ENCODE peak calls at places on chromosomes 16 and 17, in ten cellular contexts. One of them, this sample, is unnamed. For H3K36me3 and H3K27me3, the result is how much of the 10 kb centered on the place peaks cover.

GRCh38 chr17:57578608-57578990 is 166.5 kb downstream of the CCDC182 start:
- DNase-seq in bronchial epithelial cell: no peak
- DNase-seq in pancreas: no peak
- DNase-seq in tibial artery: no peak
- DNase-seq in GM06990: no peak
- DNase-seq in effector memory CD4-positive, alpha-beta T cell: no peak
- DNase-seq in esophagus squamous epithelium: no peak
- DNase-seq in NT2/D1: no peak
- DNase-seq in endothelial cell of umbilical vein: no peak
- DNase-seq in small intestine: no peak
- DNase-seq in this sample: no peak

GRCh38 chr17:73786286-73786743 is 142.1 kb upstream of the SDK2 start:
- DNase-seq in bronchial epithelial cell: no peak
- DNase-seq in pancreas: no peak
- DNase-seq in tibial artery: no peak
- DNase-seq in GM06990: no peak
- DNase-seq in effector memory CD4-positive, alpha-beta T cell: no peak
- DNase-seq in esophagus squamous epithelium: no peak
- DNase-seq in NT2/D1: no peak
- DNase-seq in endothelial cell of umbilical vein: no peak
- DNase-seq in small intestine: peak
- DNase-seq in this sample: peak

GRCh38 chr17:53032861-53033271 is 789.9 kb upstream of the KIF2B start:
- DNase-seq in bronchial epithelial cell: peak
- DNase-seq in pancreas: no peak
- DNase-seq in tibial artery: no peak
- DNase-seq in GM06990: no peak
- DNase-seq in effector memory CD4-positive, alpha-beta T cell: no peak
- DNase-seq in esophagus squamous epithelium: no peak
- DNase-seq in NT2/D1: peak
- DNase-seq in endothelial cell of umbilical vein: peak
- DNase-seq in small intestine: peak
- DNase-seq in this sample: peak

GRCh38 chr16:16763449-16763848 is 384.5 kb downstream of the NPIPA7 start:
- DNase-seq in bronchial epithelial cell: no peak
- DNase-seq in pancreas: no peak
- DNase-seq in tibial artery: no peak
- DNase-seq in GM06990: no peak
- DNase-seq in effector memory CD4-positive, alpha-beta T cell: no peak
- DNase-seq in esophagus squamous epithelium: no peak
- DNase-seq in NT2/D1: no peak
- DNase-seq in endothelial cell of umbilical vein: no peak
- DNase-seq in small intestine: no peak
- DNase-seq in this sample: no peak

GRCh38 chr16:4169415-4169814 is 53.2 kb upstream of the ADCY9 start:
- DNase-seq in bronchial epithelial cell: no peak
- DNase-seq in pancreas: no peak
- DNase-seq in tibial artery: no peak
- DNase-seq in GM06990: no peak
- DNase-seq in effector memory CD4-positive, alpha-beta T cell: no peak
- DNase-seq in esophagus squamous epithelium: no peak
- DNase-seq in NT2/D1: no peak
- DNase-seq in endothelial cell of umbilical vein: no peak
- DNase-seq in small intestine: no peak
- DNase-seq in this sample: no peak

GRCh38 chr16:2194166-2194834 is 2.1 kb downstream of the CASKIN1 start:
- DNase-seq in bronchial epithelial cell: no peak
- DNase-seq in pancreas: no peak
- DNase-seq in tibial artery: no peak
- DNase-seq in GM06990: no peak
- DNase-seq in effector memory CD4-positive, alpha-beta T cell: no peak
- DNase-seq in esophagus squamous epithelium: no peak
- DNase-seq in NT2/D1: no peak
- DNase-seq in endothelial cell of umbilical vein: no peak
- DNase-seq in small intestine: no peak
- DNase-seq in this sample: no peak

GRCh38 chr17:40949406-40949805 is 12.0 kb upstream of the KRT23 start:
- DNase-seq in bronchial epithelial cell: no peak
- DNase-seq in pancreas: no peak
- DNase-seq in tibial artery: no peak
- DNase-seq in GM06990: no peak
- DNase-seq in effector memory CD4-positive, alpha-beta T cell: no peak
- DNase-seq in esophagus squamous epithelium: no peak
- DNase-seq in NT2/D1: no peak
- DNase-seq in endothelial cell of umbilical vein: no peak
- DNase-seq in small intestine: peak
- DNase-seq in this sample: no peak

GRCh38 chr16:65120811-65121721 is 797 bp downstream of the CDH11 start:
- DNase-seq in bronchial epithelial cell: no peak
- DNase-seq in pancreas: peak
- DNase-seq in tibial artery: peak
- DNase-seq in GM06990: no peak
- DNase-seq in effector memory CD4-positive, alpha-beta T cell: no peak
- DNase-seq in esophagus squamous epithelium: no peak
- DNase-seq in NT2/D1: no peak
- DNase-seq in endothelial cell of umbilical vein: peak
- DNase-seq in small intestine: no peak
- DNase-seq in this sample: peak

GRCh38 chr17:41588126-41588810 is 1.6 kb upstream of the KRT14 start:
- DNase-seq in bronchial epithelial cell: peak
- DNase-seq in pancreas: no peak
- DNase-seq in tibial artery: no peak
- DNase-seq in GM06990: no peak
- DNase-seq in effector memory CD4-positive, alpha-beta T cell: no peak
- DNase-seq in esophagus squamous epithelium: no peak
- DNase-seq in NT2/D1: no peak
- DNase-seq in endothelial cell of umbilical vein: no peak
- DNase-seq in small intestine: no peak
- DNase-seq in this sample: no peak

GRCh38 chr17:67662712-67663111 is 55.0 kb upstream of the NOL11 start:
- DNase-seq in bronchial epithelial cell: no peak
- DNase-seq in pancreas: no peak
- DNase-seq in tibial artery: no peak
- DNase-seq in GM06990: no peak
- DNase-seq in effector memory CD4-positive, alpha-beta T cell: no peak
- DNase-seq in esophagus squamous epithelium: no peak
- DNase-seq in NT2/D1: no peak
- DNase-seq in endothelial cell of umbilical vein: no peak
- DNase-seq in small intestine: no peak
- DNase-seq in this sample: no peak

GRCh38 chr16:21150375-21151001 is at the start of gene DNAH3:
- DNase-seq in bronchial epithelial cell: peak
- DNase-seq in pancreas: no peak
- DNase-seq in tibial artery: no peak
- DNase-seq in GM06990: no peak
- DNase-seq in effector memory CD4-positive, alpha-beta T cell: no peak
- DNase-seq in esophagus squamous epithelium: no peak
- DNase-seq in NT2/D1: no peak
- DNase-seq in endothelial cell of umbilical vein: no peak
- DNase-seq in small intestine: peak
- DNase-seq in this sample: no peak

GRCh38 chr16:67884684-67885083 is at the start of gene NRN1L:
- DNase-seq in bronchial epithelial cell: peak
- DNase-seq in pancreas: no peak
- DNase-seq in tibial artery: peak
- DNase-seq in GM06990: no peak
- DNase-seq in effector memory CD4-positive, alpha-beta T cell: no peak
- DNase-seq in esophagus squamous epithelium: no peak
- DNase-seq in NT2/D1: peak
- DNase-seq in endothelial cell of umbilical vein: no peak
- DNase-seq in small intestine: peak
- DNase-seq in this sample: peak

GRCh38 chr16:76940251-76940650 is 250.7 kb upstream of the MON1B start:
- DNase-seq in bronchial epithelial cell: no peak
- DNase-seq in pancreas: no peak
- DNase-seq in tibial artery: no peak
- DNase-seq in GM06990: no peak
- DNase-seq in effector memory CD4-positive, alpha-beta T cell: no peak
- DNase-seq in esophagus squamous epithelium: no peak
- DNase-seq in NT2/D1: no peak
- DNase-seq in endothelial cell of umbilical vein: no peak
- DNase-seq in small intestine: no peak
- DNase-seq in this sample: no peak

GRCh38 chr17:43645450-43645764 is 16.3 kb downstream of the MEOX1 start:
- DNase-seq in bronchial epithelial cell: no peak
- DNase-seq in pancreas: no peak
- DNase-seq in tibial artery: no peak
- DNase-seq in GM06990: no peak
- DNase-seq in effector memory CD4-positive, alpha-beta T cell: no peak
- DNase-seq in esophagus squamous epithelium: no peak
- DNase-seq in NT2/D1: no peak
- DNase-seq in endothelial cell of umbilical vein: no peak
- DNase-seq in small intestine: no peak
- DNase-seq in this sample: peak
- H3K4me3 ChIP-seq in bronchial epithelial cell: no peak
- H3K4me3 ChIP-seq in pancreas: no peak
- H3K4me3 ChIP-seq in tibial artery: peak
- H3K4me3 ChIP-seq in GM06990: no peak
- H3K4me3 ChIP-seq in effector memory CD4-positive, alpha-beta T cell: no peak
- H3K4me3 ChIP-seq in esophagus squamous epithelium: peak
- H3K4me3 ChIP-seq in NT2/D1: no peak
- H3K4me3 ChIP-seq in endothelial cell of umbilical vein: no peak
- H3K4me3 ChIP-seq in small intestine: no peak
- H3K4me3 ChIP-seq in this sample: peak

GRCh38 chr16:51950118-51950517 is 596.8 kb downstream of the TOX3 start:
- DNase-seq in bronchial epithelial cell: no peak
- DNase-seq in pancreas: no peak
- DNase-seq in tibial artery: no peak
- DNase-seq in GM06990: no peak
- DNase-seq in effector memory CD4-positive, alpha-beta T cell: no peak
- DNase-seq in esophagus squamous epithelium: no peak
- DNase-seq in NT2/D1: no peak
- DNase-seq in endothelial cell of umbilical vein: no peak
- DNase-seq in small intestine: no peak
- DNase-seq in this sample: no peak
- H3K36me3 ChIP-seq in bronchial epithelial cell: under half
- H3K36me3 ChIP-seq in pancreas: under half
- H3K36me3 ChIP-seq in tibial artery: under half
- H3K36me3 ChIP-seq in GM06990: under half
- H3K36me3 ChIP-seq in effector memory CD4-positive, alpha-beta T cell: under half
- H3K36me3 ChIP-seq in esophagus squamous epithelium: under half
- H3K36me3 ChIP-seq in NT2/D1: under half
- H3K36me3 ChIP-seq in endothelial cell of umbilical vein: under half
- H3K36me3 ChIP-seq in small intestine: under half
- H3K36me3 ChIP-seq in this sample: under half

GRCh38 chr16:86800914-86801313 is 222.6 kb downstream of the FOXL1 start:
- DNase-seq in bronchial epithelial cell: no peak
- DNase-seq in pancreas: no peak
- DNase-seq in tibial artery: no peak
- DNase-seq in GM06990: no peak
- DNase-seq in effector memory CD4-positive, alpha-beta T cell: no peak
- DNase-seq in esophagus squamous epithelium: no peak
- DNase-seq in NT2/D1: peak
- DNase-seq in endothelial cell of umbilical vein: no peak
- DNase-seq in small intestine: no peak
- DNase-seq in this sample: no peak
- H3K27me3 ChIP-seq in bronchial epithelial cell: under half
- H3K27me3 ChIP-seq in pancreas: under half
- H3K27me3 ChIP-seq in tibial artery: under half
- H3K27me3 ChIP-seq in GM06990: under half
- H3K27me3 ChIP-seq in effector memory CD4-positive, alpha-beta T cell: under half
- H3K27me3 ChIP-seq in esophagus squamous epithelium: under half
- H3K27me3 ChIP-seq in NT2/D1: half or more
- H3K27me3 ChIP-seq in endothelial cell of umbilical vein: under half
- H3K27me3 ChIP-seq in small intestine: under half
- H3K27me3 ChIP-seq in this sample: under half

GRCh38 chr17:1573932-1574696 is 11.5 kb upstream of the PITPNA start:
- DNase-seq in bronchial epithelial cell: peak
- DNase-seq in pancreas: peak
- DNase-seq in tibial artery: peak
- DNase-seq in GM06990: peak
- DNase-seq in effector memory CD4-positive, alpha-beta T cell: peak
- DNase-seq in esophagus squamous epithelium: no peak
- DNase-seq in NT2/D1: no peak
- DNase-seq in endothelial cell of umbilical vein: peak
- DNase-seq in small intestine: peak
- DNase-seq in this sample: peak

GRCh38 chr17:1574697-1575471 is 12.3 kb upstream of the PITPNA start:
- DNase-seq in bronchial epithelial cell: no peak
- DNase-seq in pancreas: peak
- DNase-seq in tibial artery: no peak
- DNase-seq in GM06990: no peak
- DNase-seq in effector memory CD4-positive, alpha-beta T cell: no peak
- DNase-seq in esophagus squamous epithelium: no peak
- DNase-seq in NT2/D1: no peak
- DNase-seq in endothelial cell of umbilical vein: no peak
- DNase-seq in small intestine: no peak
- DNase-seq in this sample: peak

GRCh38 chr17:1576500-1576899 is 13.9 kb upstream of the PITPNA start:
- DNase-seq in bronchial epithelial cell: no peak
- DNase-seq in pancreas: no peak
- DNase-seq in tibial artery: no peak
- DNase-seq in GM06990: no peak
- DNase-seq in effector memory CD4-positive, alpha-beta T cell: no peak
- DNase-seq in esophagus squamous epithelium: no peak
- DNase-seq in NT2/D1: no peak
- DNase-seq in endothelial cell of umbilical vein: no peak
- DNase-seq in small intestine: no peak
- DNase-seq in this sample: no peak

GRCh38 chr17:1577657-1578428 is 15.3 kb upstream of the PITPNA start:
- DNase-seq in bronchial epithelial cell: no peak
- DNase-seq in pancreas: no peak
- DNase-seq in tibial artery: no peak
- DNase-seq in GM06990: no peak
- DNase-seq in effector memory CD4-positive, alpha-beta T cell: no peak
- DNase-seq in esophagus squamous epithelium: no peak
- DNase-seq in NT2/D1: no peak
- DNase-seq in endothelial cell of umbilical vein: no peak
- DNase-seq in small intestine: no peak
- DNase-seq in this sample: no peak

GRCh38 chr17:1577186-1577585 is 14.6 kb upstream of the PITPNA start:
- DNase-seq in bronchial epithelial cell: peak
- DNase-seq in pancreas: peak
- DNase-seq in tibial artery: peak
- DNase-seq in GM06990: no peak
- DNase-seq in effector memory CD4-positive, alpha-beta T cell: no peak
- DNase-seq in esophagus squamous epithelium: no peak
- DNase-seq in NT2/D1: no peak
- DNase-seq in endothelial cell of umbilical vein: peak
- DNase-seq in small intestine: no peak
- DNase-seq in this sample: peak
- H3K4me3 ChIP-seq in bronchial epithelial cell: no peak
- H3K4me3 ChIP-seq in pancreas: no peak
- H3K4me3 ChIP-seq in tibial artery: peak
- H3K4me3 ChIP-seq in GM06990: no peak
- H3K4me3 ChIP-seq in effector memory CD4-positive, alpha-beta T cell: no peak
- H3K4me3 ChIP-seq in esophagus squamous epithelium: no peak
- H3K4me3 ChIP-seq in NT2/D1: no peak
- H3K4me3 ChIP-seq in endothelial cell of umbilical vein: no peak
- H3K4me3 ChIP-seq in small intestine: no peak
- H3K4me3 ChIP-seq in this sample: no peak

DNA sequence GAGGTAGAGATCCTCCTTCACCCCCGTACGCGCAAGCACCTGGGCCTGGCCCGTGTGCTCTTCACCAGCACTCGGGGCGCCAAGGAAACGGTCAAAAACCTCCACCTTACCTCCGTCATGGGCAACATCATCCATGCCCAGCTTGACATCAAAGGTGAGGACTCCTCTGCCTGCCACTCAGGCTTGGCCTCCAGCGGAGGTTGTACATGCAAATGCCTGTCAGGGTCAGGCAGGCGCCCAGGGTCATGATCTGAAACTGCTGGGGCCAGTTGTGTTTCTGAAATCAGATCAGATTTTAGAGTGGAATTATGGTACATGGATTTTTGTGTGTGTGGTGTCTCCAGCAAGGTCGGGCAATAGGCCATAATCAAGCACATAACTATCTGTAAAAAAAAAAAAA is 3.8 kb downstream of the SETD1A start:
- DNase-seq in bronchial epithelial cell: no peak
- DNase-seq in pancreas: no peak
- DNase-seq in tibial artery: no peak
- DNase-seq in GM06990: no peak
- DNase-seq in effector memory CD4-positive, alpha-beta T cell: no peak
- DNase-seq in esophagus squamous epithelium: no peak
- DNase-seq in NT2/D1: no peak
- DNase-seq in endothelial cell of umbilical vein: no peak
- DNase-seq in small intestine: no peak
- DNase-seq in this sample: no peak
- H3K36me3 ChIP-seq in bronchial epithelial cell: under half
- H3K36me3 ChIP-seq in pancreas: half or more
- H3K36me3 ChIP-seq in tibial artery: half or more
- H3K36me3 ChIP-seq in GM06990: under half
- H3K36me3 ChIP-seq in effector memory CD4-positive, alpha-beta T cell: half or more
- H3K36me3 ChIP-seq in esophagus squamous epithelium: half or more
- H3K36me3 ChIP-seq in NT2/D1: half or more
- H3K36me3 ChIP-seq in endothelial cell of umbilical vein: under half
- H3K36me3 ChIP-seq in small intestine: under half
- H3K36me3 ChIP-seq in this sample: under half

This sample was measured in H7.